ENCODE peak calls at places on chromosome 2, in six cellular contexts. One of them, this sample, is unnamed.

GRCh38 chr2:127512362-127512761 is 13.9 kb downstream of the IWS1 start:
- DNase-seq in CD4-positive, alpha-beta T cell: no peak
- DNase-seq in K562: no peak
- DNase-seq in breast epithelium: no peak
- DNase-seq in psoas muscle: no peak
- DNase-seq in kidney epithelial cell: no peak
- DNase-seq in this sample: no peak

GRCh38 chr2:183024701-183025100 is 13.6 kb downstream of the NCKAP1 start:
- DNase-seq in CD4-positive, alpha-beta T cell: no peak
- DNase-seq in K562: no peak
- DNase-seq in breast epithelium: no peak
- DNase-seq in psoas muscle: no peak
- DNase-seq in kidney epithelial cell: no peak
- DNase-seq in this sample: no peak

GRCh38 chr2:120842456-120843439 is 107.1 kb downstream of the GLI2 start:
- DNase-seq in CD4-positive, alpha-beta T cell: no peak
- DNase-seq in K562: no peak
- DNase-seq in breast epithelium: no peak
- DNase-seq in psoas muscle: no peak
- DNase-seq in kidney epithelial cell: no peak
- DNase-seq in this sample: no peak

GRCh38 chr2:53452957-53453748 is 314.5 kb upstream of the CHAC2 start:
- DNase-seq in CD4-positive, alpha-beta T cell: no peak
- DNase-seq in K562: no peak
- DNase-seq in breast epithelium: peak
- DNase-seq in psoas muscle: no peak
- DNase-seq in kidney epithelial cell: no peak
- DNase-seq in this sample: no peak

GRCh38 chr2:108607706-108608301 is 73.5 kb downstream of the LIMS1 start:
- DNase-seq in CD4-positive, alpha-beta T cell: peak
- DNase-seq in K562: peak
- DNase-seq in breast epithelium: no peak
- DNase-seq in psoas muscle: no peak
- DNase-seq in kidney epithelial cell: no peak
- DNase-seq in this sample: no peak

GRCh38 chr2:237254911-237255578 is 158.9 kb downstream of the COL6A3 start:
- DNase-seq in CD4-positive, alpha-beta T cell: no peak
- DNase-seq in K562: no peak
- DNase-seq in breast epithelium: no peak
- DNase-seq in psoas muscle: no peak
- DNase-seq in kidney epithelial cell: no peak
- DNase-seq in this sample: no peak

GRCh38 chr2:70979626-70980025 is 1.2 kb downstream of the ANKRD53 start:
- DNase-seq in CD4-positive, alpha-beta T cell: no peak
- DNase-seq in K562: no peak
- DNase-seq in breast epithelium: peak
- DNase-seq in psoas muscle: no peak
- DNase-seq in kidney epithelial cell: no peak
- DNase-seq in this sample: no peak

GRCh38 chr2:85994897-85995647 is 106.3 kb upstream of the ST3GAL5 start:
- DNase-seq in CD4-positive, alpha-beta T cell: no peak
- DNase-seq in K562: no peak
- DNase-seq in breast epithelium: peak
- DNase-seq in psoas muscle: no peak
- DNase-seq in kidney epithelial cell: no peak
- DNase-seq in this sample: no peak

GRCh38 chr2:39696838-39697237 is 31.1 kb downstream of the TMEM178A start:
- DNase-seq in CD4-positive, alpha-beta T cell: no peak
- DNase-seq in K562: no peak
- DNase-seq in breast epithelium: no peak
- DNase-seq in psoas muscle: no peak
- DNase-seq in kidney epithelial cell: peak
- DNase-seq in this sample: no peak

GRCh38 chr2:230410263-230410662 is 5.7 kb upstream of the SP100 start:
- DNase-seq in CD4-positive, alpha-beta T cell: no peak
- DNase-seq in K562: no peak
- DNase-seq in breast epithelium: no peak
- DNase-seq in psoas muscle: no peak
- DNase-seq in kidney epithelial cell: no peak
- DNase-seq in this sample: no peak

GRCh38 chr2:45567288-45567963 is 43.6 kb downstream of the SRBD1 start:
- DNase-seq in CD4-positive, alpha-beta T cell: no peak
- DNase-seq in K562: no peak
- DNase-seq in breast epithelium: no peak
- DNase-seq in psoas muscle: no peak
- DNase-seq in kidney epithelial cell: no peak
- DNase-seq in this sample: no peak

GRCh38 chr2:237669628-237670351 is 42.4 kb downstream of the LRRFIP1 start:
- DNase-seq in CD4-positive, alpha-beta T cell: no peak
- DNase-seq in K562: no peak
- DNase-seq in breast epithelium: no peak
- DNase-seq in psoas muscle: peak
- DNase-seq in kidney epithelial cell: peak
- DNase-seq in this sample: no peak

GRCh38 chr2:98383166-98383565 is 36.9 kb downstream of the CNGA3 start:
- DNase-seq in CD4-positive, alpha-beta T cell: no peak
- DNase-seq in K562: no peak
- DNase-seq in breast epithelium: no peak
- DNase-seq in psoas muscle: no peak
- DNase-seq in kidney epithelial cell: no peak
- DNase-seq in this sample: no peak

GRCh38 chr2:48844418-48845155 is 89.1 kb upstream of the LHCGR start:
- DNase-seq in CD4-positive, alpha-beta T cell: no peak
- DNase-seq in K562: no peak
- DNase-seq in breast epithelium: no peak
- DNase-seq in psoas muscle: no peak
- DNase-seq in kidney epithelial cell: no peak
- DNase-seq in this sample: no peak

GRCh38 chr2:237722616-237723015 is 76.0 kb upstream of the RBM44 start:
- DNase-seq in CD4-positive, alpha-beta T cell: no peak
- DNase-seq in K562: no peak
- DNase-seq in breast epithelium: no peak
- DNase-seq in psoas muscle: no peak
- DNase-seq in kidney epithelial cell: no peak
- DNase-seq in this sample: no peak

GRCh38 chr2:131584380-131584779 is 56.7 kb downstream of the CCDC74A start:
- DNase-seq in CD4-positive, alpha-beta T cell: no peak
- DNase-seq in K562: no peak
- DNase-seq in breast epithelium: no peak
- DNase-seq in psoas muscle: no peak
- DNase-seq in kidney epithelial cell: no peak
- DNase-seq in this sample: no peak

GRCh38 chr2:120596990-120597594 is 138.6 kb upstream of the GLI2 start:
- DNase-seq in CD4-positive, alpha-beta T cell: no peak
- DNase-seq in K562: no peak
- DNase-seq in breast epithelium: peak
- DNase-seq in psoas muscle: peak
- DNase-seq in kidney epithelial cell: no peak
- DNase-seq in this sample: no peak

GRCh38 chr2:36677995-36678605 is 18.4 kb upstream of the VIT start:
- DNase-seq in CD4-positive, alpha-beta T cell: no peak
- DNase-seq in K562: no peak
- DNase-seq in breast epithelium: no peak
- DNase-seq in psoas muscle: no peak
- DNase-seq in kidney epithelial cell: no peak
- DNase-seq in this sample: no peak

GRCh38 chr2:127047716-127048617 is 59.0 kb downstream of the BIN1 start:
- DNase-seq in CD4-positive, alpha-beta T cell: no peak
- DNase-seq in K562: no peak
- DNase-seq in breast epithelium: no peak
- DNase-seq in psoas muscle: no peak
- DNase-seq in kidney epithelial cell: no peak
- DNase-seq in this sample: no peak

GRCh38 chr2:95669441-95669994 is 77.7 kb downstream of the TRIM43 start:
- DNase-seq in CD4-positive, alpha-beta T cell: no peak
- DNase-seq in K562: no peak
- DNase-seq in breast epithelium: no peak
- DNase-seq in psoas muscle: no peak
- DNase-seq in kidney epithelial cell: no peak
- DNase-seq in this sample: no peak

GRCh38 chr2:239770240-239770639 is 254.9 kb downstream of the NDUFA10 start:
- DNase-seq in CD4-positive, alpha-beta T cell: no peak
- DNase-seq in K562: no peak
- DNase-seq in breast epithelium: no peak
- DNase-seq in psoas muscle: no peak
- DNase-seq in kidney epithelial cell: no peak
- DNase-seq in this sample: no peak

GRCh38 chr2:191836471-191836852 is 10.4 kb downstream of the CAVIN2 start:
- DNase-seq in CD4-positive, alpha-beta T cell: no peak
- DNase-seq in K562: no peak
- DNase-seq in breast epithelium: no peak
- DNase-seq in psoas muscle: no peak
- DNase-seq in kidney epithelial cell: no peak
- DNase-seq in this sample: no peak

GRCh38 chr2:119389615-119390306 is 23.0 kb downstream of the DBI start:
- DNase-seq in CD4-positive, alpha-beta T cell: no peak
- DNase-seq in K562: no peak
- DNase-seq in breast epithelium: peak
- DNase-seq in psoas muscle: peak
- DNase-seq in kidney epithelial cell: peak
- DNase-seq in this sample: no peak

GRCh38 chr2:69565431-69565839 is 78.1 kb downstream of the AAK1 start:
- DNase-seq in CD4-positive, alpha-beta T cell: peak
- DNase-seq in K562: peak
- DNase-seq in breast epithelium: no peak
- DNase-seq in psoas muscle: peak
- DNase-seq in kidney epithelial cell: no peak
- DNase-seq in this sample: peak

GRCh38 chr2:76641506-76641905 is 880.7 kb downstream of the LRRTM4 start:
- DNase-seq in CD4-positive, alpha-beta T cell: no peak
- DNase-seq in K562: no peak
- DNase-seq in breast epithelium: no peak
- DNase-seq in psoas muscle: no peak
- DNase-seq in kidney epithelial cell: no peak
- DNase-seq in this sample: no peak

GRCh38 chr2:120780402-120780801 is 44.7 kb downstream of the GLI2 start:
- DNase-seq in CD4-positive, alpha-beta T cell: no peak
- DNase-seq in K562: no peak
- DNase-seq in breast epithelium: no peak
- DNase-seq in psoas muscle: no peak
- DNase-seq in kidney epithelial cell: no peak
- DNase-seq in this sample: no peak

GRCh38 chr2:230666885-230667712 is 45.5 kb upstream of the CAB39 start:
- DNase-seq in CD4-positive, alpha-beta T cell: no peak
- DNase-seq in K562: no peak
- DNase-seq in breast epithelium: no peak
- DNase-seq in psoas muscle: no peak
- DNase-seq in kidney epithelial cell: no peak
- DNase-seq in this sample: no peak

GRCh38 chr2:141641462-141641861 is 489.4 kb downstream of the LRP1B start:
- DNase-seq in CD4-positive, alpha-beta T cell: no peak
- DNase-seq in K562: no peak
- DNase-seq in breast epithelium: no peak
- DNase-seq in psoas muscle: no peak
- DNase-seq in kidney epithelial cell: peak
- DNase-seq in this sample: no peak

GRCh38 chr2:20578895-20579825 is 71.7 kb downstream of the HS1BP3 start:
- DNase-seq in CD4-positive, alpha-beta T cell: no peak
- DNase-seq in K562: peak
- DNase-seq in breast epithelium: peak
- DNase-seq in psoas muscle: peak
- DNase-seq in kidney epithelial cell: peak
- DNase-seq in this sample: no peak

GRCh38 chr2:234963785-234964615 is 12.2 kb downstream of the SH3BP4 start:
- DNase-seq in CD4-positive, alpha-beta T cell: no peak
- DNase-seq in K562: no peak
- DNase-seq in breast epithelium: peak
- DNase-seq in psoas muscle: peak
- DNase-seq in kidney epithelial cell: no peak
- DNase-seq in this sample: no peak

GRCh38 chr2:41496908-41497307 is 550.9 kb upstream of the PKDCC start:
- DNase-seq in CD4-positive, alpha-beta T cell: no peak
- DNase-seq in K562: peak
- DNase-seq in breast epithelium: no peak
- DNase-seq in psoas muscle: no peak
- DNase-seq in kidney epithelial cell: no peak
- DNase-seq in this sample: no peak
- TF ChIP-seq CTCF in CD4-positive, alpha-beta T cell: no peak
- TF ChIP-seq CTCF in K562: peak
- TF ChIP-seq CTCF in breast epithelium: no peak
- TF ChIP-seq CTCF in psoas muscle: no peak
- TF ChIP-seq CTCF in kidney epithelial cell: peak
- TF ChIP-seq CTCF in this sample: no peak

GRCh38 chr2:26438526-26438925 is 36.8 kb downstream of the DRC1 start:
- DNase-seq in CD4-positive, alpha-beta T cell: no peak
- DNase-seq in K562: no peak
- DNase-seq in breast epithelium: no peak
- DNase-seq in psoas muscle: no peak
- DNase-seq in kidney epithelial cell: peak
- DNase-seq in this sample: no peak
- TF ChIP-seq CTCF in CD4-positive, alpha-beta T cell: no peak
- TF ChIP-seq CTCF in K562: no peak
- TF ChIP-seq CTCF in breast epithelium: no peak
- TF ChIP-seq CTCF in psoas muscle: no peak
- TF ChIP-seq CTCF in kidney epithelial cell: peak
- TF ChIP-seq CTCF in this sample: no peak

DNA sequence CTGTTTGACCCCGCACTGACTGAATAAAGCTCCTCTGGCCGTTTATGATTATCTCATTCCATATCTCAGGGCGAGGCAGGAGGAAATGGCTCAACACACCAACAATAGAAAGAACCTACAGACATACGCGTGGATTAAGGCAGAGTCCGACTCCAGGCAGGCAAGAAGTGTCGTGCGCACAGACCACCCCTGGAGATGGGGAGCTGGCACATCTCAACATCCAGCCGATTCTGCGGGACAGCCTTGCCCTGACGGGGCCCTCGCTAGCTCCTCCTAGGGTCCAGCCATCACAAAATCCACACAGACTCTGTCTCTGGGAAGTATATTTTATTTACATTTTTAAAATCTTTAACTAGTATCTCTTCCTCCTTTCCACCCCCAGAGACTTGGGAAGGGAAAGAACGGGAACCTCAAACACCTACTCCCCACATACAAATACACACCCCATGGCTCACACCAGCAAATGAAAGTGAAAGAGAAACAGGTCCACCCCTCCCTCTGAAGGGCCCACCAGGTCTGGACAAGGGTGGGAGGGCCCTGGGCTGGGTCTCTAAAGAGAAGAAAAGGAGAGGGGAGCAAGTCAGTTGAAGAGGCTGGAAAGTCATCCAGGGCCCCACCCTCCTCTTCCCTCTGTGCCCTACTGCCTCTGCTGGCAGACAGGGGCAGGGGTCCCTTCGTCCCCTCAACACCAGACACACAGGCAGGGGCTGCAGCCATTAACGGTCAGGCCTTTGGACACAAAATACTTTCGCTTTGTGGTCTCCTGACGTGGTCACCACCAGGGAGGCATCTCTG is 3.2 kb downstream of the GPBAR1 start:
- DNase-seq in CD4-positive, alpha-beta T cell: no peak
- DNase-seq in K562: no peak
- DNase-seq in breast epithelium: no peak
- DNase-seq in psoas muscle: no peak
- DNase-seq in kidney epithelial cell: no peak
- DNase-seq in this sample: no peak
- TF ChIP-seq CTCF in CD4-positive, alpha-beta T cell: no peak
- TF ChIP-seq CTCF in K562: peak
- TF ChIP-seq CTCF in breast epithelium: no peak
- TF ChIP-seq CTCF in psoas muscle: no peak
- TF ChIP-seq CTCF in kidney epithelial cell: peak
- TF ChIP-seq CTCF in this sample: no peak

GRCh38 chr2:154620490-154620889 is 78.0 kb upstream of the KCNJ3 start:
- DNase-seq in CD4-positive, alpha-beta T cell: no peak
- DNase-seq in K562: no peak
- DNase-seq in breast epithelium: no peak
- DNase-seq in psoas muscle: no peak
- DNase-seq in kidney epithelial cell: no peak
- DNase-seq in this sample: no peak

GRCh38 chr2:154623819-154624218 is 74.7 kb upstream of the KCNJ3 start:
- DNase-seq in CD4-positive, alpha-beta T cell: no peak
- DNase-seq in K562: no peak
- DNase-seq in breast epithelium: no peak
- DNase-seq in psoas muscle: no peak
- DNase-seq in kidney epithelial cell: peak
- DNase-seq in this sample: peak
- TF ChIP-seq CTCF in CD4-positive, alpha-beta T cell: no peak
- TF ChIP-seq CTCF in K562: peak
- TF ChIP-seq CTCF in breast epithelium: no peak
- TF ChIP-seq CTCF in psoas muscle: peak
- TF ChIP-seq CTCF in kidney epithelial cell: peak
- TF ChIP-seq CTCF in this sample: peak

This sample was measured in mesothelial cell of epicardium.